ENCODE peak calls at places on chromosomes 16 and 17, in seven cellular contexts. D is heart left ventricle, V is DND-41, Q is transverse colon, E is PC-9, L is sigmoid colon, N is A549. S is an unnamed sample.

GRCh38 chr17:43549496-43549895 is 3.4 kb upstream of the ETV4 start:
- DNase-seq in D (no peak), V (no peak), Q (no peak), E (no peak), L (no peak), N (no peak), S (no peak)

GRCh38 chr17:40485851-40486512 is 15.4 kb downstream of the TNS4 start:
- DNase-seq in D (peak; percentile 61), V (peak; percentile 81), Q (no peak), E (peak; percentile 83), L (peak; percentile 83), N (peak; percentile 99), S (peak; percentile 84)

GRCh38 chr16:71933913-71934696 is 38.8 kb downstream of the IST1 start:
- DNase-seq in D (no peak), V (no peak), Q (no peak), E (peak; percentile 15), L (no peak), N (no peak), S (no peak)

GRCh38 chr16:71645450-71645849 is 19.5 kb downstream of the MARVELD3 start:
- DNase-seq in D (no peak), V (no peak), Q (peak; percentile 28), E (no peak), L (no peak), N (peak; percentile 63), S (peak; percentile 42)

GRCh38 chr16:70495425-70496182 is 27.8 kb downstream of the COG4 start:
- DNase-seq in D (no peak), V (no peak), Q (no peak), E (no peak), L (no peak), N (no peak), S (no peak)

GRCh38 chr17:45341389-45342158 is 24.8 kb upstream of the MAP3K14 start:
- DNase-seq in D (peak; percentile 82), V (no peak), Q (peak; percentile 7), E (peak; percentile 88), L (peak; percentile 68), N (peak; percentile 94), S (peak; percentile 43)

GRCh38 chr17:63041251-63041650 is 75.2 kb downstream of the TANC2 start:
- DNase-seq in D (no peak), V (no peak), Q (no peak), E (no peak), L (no peak), N (no peak), S (no peak)

GRCh38 chr17:75824050-75824552 is 20.1 kb downstream of the UNC13D start:
- DNase-seq in D (peak; percentile 13), V (no peak), Q (no peak), E (no peak), L (no peak), N (no peak), S (no peak)

GRCh38 chr16:54792811-54793210 is 137.9 kb upstream of the IRX5 start:
- DNase-seq in D (no peak), V (no peak), Q (no peak), E (no peak), L (no peak), N (no peak), S (no peak)

GRCh38 chr17:7203391-7203790 is 16.2 kb downstream of the DLG4 start:
- DNase-seq in D (no peak), V (no peak), Q (no peak), E (no peak), L (no peak), N (no peak), S (no peak)

GRCh38 chr17:7208027-7208571 is 11.5 kb downstream of the DLG4 start:
- DNase-seq in D (no peak), V (no peak), Q (no peak), E (no peak), L (no peak), N (no peak), S (no peak)

GRCh38 chr17:7207120-7208001 is 12.3 kb downstream of the DLG4 start:
- DNase-seq in D (no peak), V (no peak), Q (no peak), E (no peak), L (no peak), N (no peak), S (no peak)

GRCh38 chr17:7204335-7204734 is 15.3 kb downstream of the DLG4 start:
- DNase-seq in D (no peak), V (peak; percentile 29), Q (no peak), E (no peak), L (no peak), N (no peak), S (no peak)

DNA sequence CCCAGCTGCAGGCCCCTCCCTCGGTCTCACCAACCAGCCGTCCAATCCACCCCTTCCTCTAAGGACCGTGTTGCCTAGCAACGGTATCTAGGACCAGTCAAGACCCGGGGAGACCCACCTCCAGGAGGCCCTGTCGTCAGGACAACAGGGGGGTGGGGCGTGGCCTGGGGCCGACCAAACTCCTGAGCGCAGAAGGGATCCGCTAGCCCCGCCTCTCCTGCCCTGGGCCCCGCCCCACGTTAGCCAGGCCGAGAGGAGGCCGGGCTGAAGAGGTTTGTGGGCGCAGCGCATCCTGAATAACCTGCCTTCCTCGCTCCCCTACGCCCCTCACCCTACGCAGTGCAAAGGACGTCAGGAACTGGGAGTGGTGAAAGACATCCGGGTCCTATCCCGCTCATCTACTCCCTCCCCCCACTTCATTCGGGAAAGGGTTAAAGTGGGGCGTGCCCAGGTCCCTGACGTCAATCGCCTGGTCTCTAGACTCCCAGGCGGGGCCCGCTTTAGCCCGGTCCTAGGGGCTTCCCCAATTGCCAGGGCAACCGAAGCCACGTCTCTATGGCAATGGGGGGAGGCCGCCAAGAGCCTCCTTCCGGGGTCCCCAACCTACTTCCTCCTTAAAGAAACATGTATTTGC is 14.7 kb downstream of the DLG4 start:
- DNase-seq in D (peak; percentile 91), V (peak; percentile 93), Q (peak; percentile 87), E (peak; percentile 41), L (peak; percentile 94), N (peak; percentile 94), S (peak; percentile 42)
- H3K27ac ChIP-seq in D (peak overlapping the region; percentile 52), V (peak overlapping the region; percentile 42), Q (peak overlapping the region; percentile 51), E (no peak overlapping the region), L (peak overlapping the region; percentile 79), N (peak overlapping the region; percentile 85), S (peak overlapping the region; percentile 52)

DNA sequence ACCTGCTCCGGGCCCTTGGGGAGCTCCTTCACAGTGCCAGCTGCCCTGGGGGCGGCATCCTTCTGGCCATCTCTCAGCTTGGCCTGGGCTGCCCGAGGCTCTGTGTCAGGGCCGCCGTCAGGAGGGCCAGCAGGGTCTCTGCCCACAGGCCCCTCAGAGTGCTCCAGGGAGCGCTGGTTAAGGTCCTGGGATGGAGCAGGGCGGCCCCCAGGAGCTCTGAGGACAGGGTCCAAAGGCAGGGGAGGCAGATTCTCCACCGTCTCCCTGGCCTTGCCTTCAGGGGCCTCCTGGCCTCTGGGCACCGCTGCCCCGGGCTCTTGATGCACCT is 7.2 kb downstream of the NDUFAF8 start:
- DNase-seq in D (no peak), V (no peak), Q (no peak), E (no peak), L (no peak), N (no peak), S (no peak)
- TF ChIP-seq CTCF in D (no peak), V (no peak), Q (no peak), E (no peak), L (no peak), N (no peak), S (no peak)

GRCh38 chr16:50273382-50273690 is 7.0 kb downstream of the ADCY7 start:
- DNase-seq in D (peak; percentile 19), V (no peak), Q (no peak), E (no peak), L (no peak), N (no peak), S (no peak)

GRCh38 chr16:50275428-50276127 is 9.2 kb downstream of the ADCY7 start:
- DNase-seq in D (peak; percentile 7), V (no peak), Q (no peak), E (no peak), L (no peak), N (no peak), S (no peak)

GRCh38 chr16:50276128-50276444 is 9.7 kb downstream of the ADCY7 start:
- DNase-seq in D (peak; percentile 16), V (no peak), Q (no peak), E (no peak), L (no peak), N (no peak), S (no peak)

GRCh38 chr16:50273888-50274770 is 7.8 kb downstream of the ADCY7 start:
- DNase-seq in D (peak; percentile 36), V (peak; percentile 39), Q (peak; percentile 60), E (no peak), L (no peak), N (no peak), S (no peak)

GRCh38 chr16:50274771-50275415 is 8.5 kb downstream of the ADCY7 start:
- DNase-seq in D (peak; percentile 23), V (no peak), Q (no peak), E (no peak), L (no peak), N (no peak), S (no peak)
- H3K27ac ChIP-seq in D (peak overlapping the region; percentile 49), V (no peak overlapping the region), Q (peak overlapping the region; percentile 81), E (no peak overlapping the region), L (peak overlapping the region; percentile 47), N (no peak overlapping the region), S (no peak overlapping the region)

GRCh38 chr17:50269477-50270429 is 4.5 kb upstream of the TMEM92 start:
- DNase-seq in D (peak; percentile 70), V (peak; percentile 72), Q (peak; percentile 73), E (peak; percentile 59), L (peak; percentile 88), N (peak; percentile 79), S (peak; percentile 62)
- TF ChIP-seq CTCF in D (peak; percentile 63), V (peak; percentile 89), Q (peak; percentile 67), E (peak; percentile 92), L (peak; percentile 79), N (peak; percentile 93), S (peak; percentile 83)

GRCh38 chr17:64073771-64074703 is 53.6 kb upstream of the ICAM2 start:
- DNase-seq in D (no peak), V (no peak), Q (no peak), E (no peak), L (no peak), N (no peak), S (no peak)
- H3K27ac ChIP-seq in D (no peak overlapping the region), V (no peak overlapping the region), Q (peak overlapping the region; percentile 31), E (peak overlapping the region; percentile 75), L (peak overlapping the region; percentile 46), N (peak overlapping the region; percentile 90), S (no peak overlapping the region)

DNA sequence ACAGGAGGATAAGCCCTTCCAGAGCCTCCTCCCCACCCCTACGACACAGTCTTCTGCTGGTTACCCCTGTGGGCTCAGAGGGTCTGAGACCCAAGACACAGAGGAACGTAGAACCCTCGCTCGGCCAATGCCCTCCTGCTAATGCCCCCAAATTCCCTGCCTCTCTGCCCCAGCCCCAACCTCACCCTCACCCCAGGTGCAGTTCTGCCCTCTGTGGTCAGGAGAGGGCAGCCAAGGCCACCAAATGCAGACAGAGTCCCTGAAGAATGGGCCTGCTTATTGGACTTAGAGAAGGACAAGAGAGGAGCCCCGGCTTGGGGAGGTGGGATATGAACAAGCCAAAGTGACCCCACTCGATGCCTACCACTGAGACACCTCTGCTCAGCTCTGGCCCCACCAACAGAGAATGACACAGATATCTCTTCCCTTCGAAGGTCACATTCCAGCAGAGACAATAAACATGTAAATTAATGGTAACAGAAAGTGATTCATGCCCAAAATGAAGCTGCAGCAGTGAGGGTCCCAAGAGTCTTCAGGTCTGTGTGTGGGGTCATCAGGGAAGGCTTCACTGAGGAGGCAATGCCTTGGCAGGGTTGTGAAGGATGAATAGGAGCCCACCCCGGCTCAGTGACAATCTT is 80.9 kb upstream of the CCL1 start:
- DNase-seq in D (peak; percentile 44), V (no peak), Q (no peak), E (peak; percentile 16), L (no peak), N (peak; percentile 43), S (peak; percentile 14)
- TF ChIP-seq CTCF in D (peak; percentile 50), V (peak; percentile 39), Q (no peak), E (peak; percentile 40), L (no peak), N (peak; percentile 45), S (no peak)